ENCODE peak calls at places on chromosome 2, in four cellular contexts. E is glutamatergic neuron, P is amniotic stem cell, Y is ELR. D is an unnamed sample.

GRCh38 chr2:68646303-68646702 is 2.9 kb downstream of the PROKR1 start:
- DNase-seq in E (no peak), P (no peak), Y (no peak), D (no peak)

GRCh38 chr2:107337209-107337898 is 451.4 kb upstream of the ST6GAL2 start:
- DNase-seq in E (no peak), P (peak), Y (peak), D (no peak)

GRCh38 chr2:134454426-134454825 is 200.6 kb downstream of the MGAT5 start:
- DNase-seq in E (no peak), P (no peak), Y (no peak), D (no peak)

GRCh38 chr2:135494503-135494902 is 36.5 kb downstream of the ZRANB3 start:
- DNase-seq in E (no peak), P (no peak), Y (no peak), D (no peak)

GRCh38 chr2:189819297-189819704 is 35.1 kb downstream of the PMS1 start:
- DNase-seq in E (no peak), P (peak), Y (peak), D (no peak)

GRCh38 chr2:224360801-224361251 is 41.1 kb downstream of the FAM124B start:
- DNase-seq in E (no peak), P (no peak), Y (peak), D (no peak)

GRCh38 chr2:129055829-129056228 is 737.2 kb upstream of the HS6ST1 start:
- DNase-seq in E (peak), P (no peak), Y (no peak), D (no peak)

GRCh38 chr2:219829968-219830738 is 202.7 kb downstream of the SLC4A3 start:
- DNase-seq in E (no peak), P (no peak), Y (no peak), D (no peak)

GRCh38 chr2:35294636-35295263 is 1060.8 kb upstream of the CRIM1 start:
- DNase-seq in E (no peak), P (no peak), Y (no peak), D (no peak)

D was measured in activated naive CD4-positive, alpha-beta T cell treated with anti-CD3 and anti-CD28 coated beads, Interleukin-2, amount 50 U/mL, for 16 hours.